ENCODE peak calls at places on chromosome 9, in eight cellular contexts. A, L, Y, F, P, R, U and X are unnamed samples.
A peak's percentile ranks its signal among the peaks of the same experiment; 100 is the strongest.

GRCh38 chr9:99171225-99172128 is 50.3 kb downstream of the ALG2 start:
- DNase-seq in A (no peak), U (no peak), P (no peak), F (no peak), L (no peak), R (no peak), Y (no peak), X (no peak)

GRCh38 chr9:91949946-91950664 is at the start of gene ROR2:
- DNase-seq in F (no peak), U (no peak), Y (peak; percentile 90), A (no peak), P (peak; percentile 66), R (peak; percentile 94), L (peak; percentile 35), X (no peak)

GRCh38 chr9:97572196-97572891 is 60.8 kb downstream of the TSTD2 start:
- DNase-seq in U (no peak), Y (no peak), F (peak; percentile 24), A (no peak), L (no peak), R (no peak), P (no peak), X (no peak)

GRCh38 chr9:88950341-88951141 is 40.7 kb upstream of the S1PR3 start:
- DNase-seq in Y (no peak), A (no peak), R (no peak), P (no peak), U (no peak), F (peak; percentile 40), L (no peak), X (no peak)

GRCh38 chr9:22105005-22105722 is 96.1 kb upstream of the CDKN2B start:
- DNase-seq in R (no peak), Y (no peak), L (peak; percentile 27), U (no peak), P (no peak), F (no peak), A (no peak), X (no peak)

GRCh38 chr9:97980479-97980803 is 2.7 kb upstream of the ANP32B start:
- DNase-seq in Y (no peak), U (no peak), R (no peak), A (no peak), F (no peak), P (no peak), L (no peak), X (no peak)

GRCh38 chr9:93262537-93263310 is 78.8 kb downstream of the WNK2 start:
- DNase-seq in R (peak; percentile 45), F (no peak), L (no peak), P (no peak), U (no peak), A (no peak), Y (peak; percentile 17), X (no peak)

GRCh38 chr9:83307051-83307724 is 231.0 kb downstream of the FRMD3 start:
- DNase-seq in A (no peak), P (no peak), R (no peak), F (no peak), Y (no peak), U (no peak), L (no peak), X (no peak)

GRCh38 chr9:135087489-135087791 is at the start of gene OLFM1:
- DNase-seq in Y (peak; percentile 84), P (peak; percentile 80), U (peak; percentile 59), F (peak; percentile 70), A (peak; percentile 46), L (peak; percentile 32), R (peak; percentile 94), X (peak; percentile 56)

GRCh38 chr9:128096614-128097013 is 28.6 kb downstream of the SLC25A25 start:
- DNase-seq in A (no peak), L (no peak), Y (no peak), P (no peak), R (no peak), F (no peak), U (no peak), X (no peak)

GRCh38 chr9:136255166-136255538 is 9.5 kb upstream of the QSOX2 start:
- DNase-seq in L (no peak), U (no peak), A (peak; percentile 27), F (peak; percentile 74), R (no peak), P (no peak), Y (no peak), X (no peak)

GRCh38 chr9:73118898-73119554 is 32.6 kb upstream of the ANXA1 start:
- DNase-seq in Y (no peak), P (no peak), R (no peak), U (no peak), L (no peak), F (peak; percentile 87), A (peak; percentile 69), X (no peak)

GRCh38 chr9:95127249-95128176 is 190.0 kb downstream of the FANCC start:
- DNase-seq in F (peak; percentile 62), P (peak; percentile 80), L (peak; percentile 71), Y (peak; percentile 86), U (peak; percentile 90), R (peak; percentile 96), A (peak; percentile 74), X (peak; percentile 89)